ENCODE peak calls at places on chromosomes 11 and 22, in six cellular contexts. C is tibial nerve; A is activated CD4-positive, alpha-beta T cell treated with anti-CD3 and anti-CD28 coated beads for 48 hours; S is cardiac muscle cell; J is T-helper 1 cell; E is chondrocyte. Z is an unnamed sample.

GRCh38 chr22:19720999-19721485 is 2.3 kb upstream of the GP1BB start:
- DNase-seq in C (no peak), A (no peak), S (no peak), J (no peak), E (no peak), Z (no peak)

GRCh38 chr11:131877246-131877645 is 506.8 kb downstream of the NTM start:
- DNase-seq in C (no peak), A (no peak), S (no peak), J (no peak), E (no peak), Z (no peak)

GRCh38 chr22:27179161-27179560 is 521.8 kb downstream of the MIAT start:
- DNase-seq in C (no peak), A (no peak), S (no peak), J (no peak), E (no peak), Z (no peak)

GRCh38 chr11:45226901-45227300 is 59.2 kb downstream of the SYT13 start:
- DNase-seq in C (no peak), A (no peak), S (no peak), J (no peak), E (no peak), Z (no peak)

GRCh38 chr22:32475428-32476010 is 908 bp downstream of the FBXO7 start:
- DNase-seq in C (no peak), A (peak; percentile 38), S (peak; percentile 57), J (no peak), E (no peak), Z (peak; percentile 86)

GRCh38 chr11:45341379-45341778 is 55.2 kb upstream of the SYT13 start:
- DNase-seq in C (no peak), A (no peak), S (no peak), J (no peak), E (no peak), Z (no peak)

GRCh38 chr11:125939081-125939521 is 6.7 kb upstream of the VSIG10L2 start:
- DNase-seq in C (no peak), A (no peak), S (peak; percentile 32), J (no peak), E (no peak), Z (no peak)

GRCh38 chr22:40789131-40789530 is 30.0 kb downstream of the SLC25A17 start:
- DNase-seq in C (no peak), A (no peak), S (no peak), J (no peak), E (no peak), Z (no peak)

GRCh38 chr22:39926175-39927152 is 25.6 kb downstream of the GRAP2 start:
- DNase-seq in C (no peak), A (no peak), S (no peak), J (no peak), E (no peak), Z (no peak)

GRCh38 chr11:1053121-1053901 is 16.8 kb upstream of the MUC6 start:
- DNase-seq in C (no peak), A (no peak), S (peak; percentile 34), J (no peak), E (no peak), Z (no peak)

GRCh38 chr11:47425611-47426010 is 628 bp downstream of the PSMC3 start:
- DNase-seq in C (no peak), A (no peak), S (no peak), J (no peak), E (no peak), Z (no peak)

GRCh38 chr22:28907311-28908008 is 24.1 kb downstream of the ZNRF3 start:
- DNase-seq in C (no peak), A (peak; percentile 86), S (no peak), J (no peak), E (peak; percentile 13), Z (no peak)

GRCh38 chr22:19941365-19942070 is at the start of the genes COMT and TXNRD2:
- DNase-seq in C (peak; percentile 42), A (peak; percentile 82), S (peak; percentile 75), J (peak; percentile 53), E (peak; percentile 89), Z (peak; percentile 90)

GRCh38 chr11:120235024-120235628 is 4.8 kb upstream of the POU2F3 start:
- DNase-seq in C (no peak), A (peak; percentile 74), S (peak; percentile 68), J (no peak), E (no peak), Z (peak; percentile 66)

GRCh38 chr11:68904458-68904847 is 762 bp downstream of the IGHMBP2 start:
- DNase-seq in C (no peak), A (peak; percentile 32), S (peak; percentile 11), J (no peak), E (no peak), Z (no peak)

GRCh38 chr11:23078289-23078971 is 218.2 kb upstream of the CCDC179 start:
- DNase-seq in C (no peak), A (no peak), S (peak; percentile 8), J (no peak), E (no peak), Z (no peak)

Z was measured in erythroblast.